ENCODE peak calls at places on chromosomes 2 and 18, in seven cellular contexts. T, C, Y, B, O, K and U are unnamed samples. For H3K4me1, the result is how much of the 10 kb centered on the place peaks cover.

GRCh38 chr2:233565685-233566140 is 869 bp downstream of the USP40 start:
- DNase-seq in T (no peak), C (no peak), Y (no peak), B (no peak), O (no peak), K (no peak), U (no peak)

GRCh38 chr2:84924173-84925106 is 19.0 kb downstream of the TMSB10 start:
- DNase-seq in T (peak), C (peak), Y (no peak), B (no peak), O (peak), K (peak), U (peak)

GRCh38 chr18:519019-519879 is 18.7 kb upstream of the COLEC12 start:
- DNase-seq in T (peak), C (no peak), Y (no peak), B (no peak), O (peak), K (peak), U (no peak)

GRCh38 chr2:168773719-168774521 is 28.5 kb upstream of the NOSTRIN start:
- DNase-seq in T (peak), C (peak), Y (peak), B (peak), O (peak), K (no peak), U (no peak)

GRCh38 chr2:177262137-177262536 is 2.4 kb downstream of the NFE2L2 start:
- DNase-seq in T (no peak), C (no peak), Y (no peak), B (no peak), O (no peak), K (no peak), U (no peak)

GRCh38 chr2:112343827-112344585 is 68.6 kb downstream of the ZC3H6 start:
- DNase-seq in T (no peak), C (no peak), Y (no peak), B (no peak), O (no peak), K (no peak), U (no peak)

GRCh38 chr2:232480201-232481190 is 7.1 kb downstream of the ECEL1 start:
- DNase-seq in T (no peak), C (no peak), Y (no peak), B (no peak), O (peak), K (peak), U (peak)

GRCh38 chr2:39736593-39736992 is 42.5 kb downstream of the THUMPD2 start:
- DNase-seq in T (no peak), C (no peak), Y (no peak), B (no peak), O (no peak), K (no peak), U (no peak)

GRCh38 chr2:58240595-58240937 is 559 bp downstream of the FANCL start:
- DNase-seq in T (no peak), C (no peak), Y (peak), B (no peak), O (no peak), K (no peak), U (no peak)

GRCh38 chr2:241943961-241944575 is 74.5 kb downstream of the RTP5 start:
- DNase-seq in T (no peak), C (no peak), Y (no peak), B (no peak), O (no peak), K (no peak), U (peak)

GRCh38 chr2:233538741-233539140 is 27.8 kb downstream of the USP40 start:
- DNase-seq in T (no peak), C (no peak), Y (no peak), B (no peak), O (no peak), K (no peak), U (no peak)

GRCh38 chr2:59888015-59888414 is 665.4 kb downstream of the BCL11A start:
- DNase-seq in T (no peak), C (no peak), Y (no peak), B (no peak), O (no peak), K (no peak), U (no peak)

GRCh38 chr2:143263045-143263625 is 133.9 kb downstream of the ARHGAP15 start:
- DNase-seq in T (no peak), C (peak), Y (no peak), B (no peak), O (no peak), K (no peak), U (no peak)

GRCh38 chr2:99660616-99661416 is 171.0 kb upstream of the REV1 start:
- DNase-seq in T (no peak), C (no peak), Y (no peak), B (no peak), O (no peak), K (no peak), U (no peak)

GRCh38 chr2:102185347-102185746 is 1.5 kb upstream of the IL1RL2 start:
- DNase-seq in T (no peak), C (peak), Y (no peak), B (no peak), O (no peak), K (no peak), U (no peak)

GRCh38 chr2:215527738-215528137 is 91.9 kb upstream of the FN1 start:
- DNase-seq in T (no peak), C (no peak), Y (no peak), B (no peak), O (no peak), K (no peak), U (no peak)

GRCh38 chr2:8159966-8160603 is 521.8 kb upstream of the ID2 start:
- DNase-seq in T (no peak), C (no peak), Y (no peak), B (no peak), O (no peak), K (no peak), U (no peak)

GRCh38 chr2:196171946-196172345 is 568 bp upstream of the STK17B start:
- DNase-seq in T (no peak), C (no peak), Y (no peak), B (peak), O (no peak), K (no peak), U (no peak)

GRCh38 chr2:130920417-130921030 is 83.8 kb downstream of the ARHGEF4 start:
- DNase-seq in T (peak), C (peak), Y (peak), B (peak), O (peak), K (no peak), U (no peak)

GRCh38 chr18:44973282-44973681 is 292.6 kb downstream of the SETBP1 start:
- DNase-seq in T (no peak), C (peak), Y (no peak), B (no peak), O (no peak), K (no peak), U (no peak)

GRCh38 chr2:5020451-5020850 is 671.7 kb upstream of the SOX11 start:
- DNase-seq in T (no peak), C (no peak), Y (peak), B (no peak), O (no peak), K (no peak), U (no peak)

GRCh38 chr2:479505-480161 is 191.7 kb upstream of the ALKAL2 start:
- DNase-seq in T (no peak), C (no peak), Y (no peak), B (no peak), O (no peak), K (no peak), U (no peak)

GRCh38 chr2:239274391-239275001 is 126.3 kb downstream of the HDAC4 start:
- DNase-seq in T (peak), C (peak), Y (peak), B (peak), O (peak), K (peak), U (peak)

GRCh38 chr2:144509548-144510205 is 10.2 kb downstream of the ZEB2 start:
- DNase-seq in T (no peak), C (no peak), Y (no peak), B (no peak), O (no peak), K (no peak), U (no peak)

GRCh38 chr2:144509001-144509545 is 10.8 kb downstream of the ZEB2 start:
- DNase-seq in T (no peak), C (no peak), Y (no peak), B (no peak), O (no peak), K (no peak), U (no peak)

GRCh38 chr2:144511222-144511855 is 8.6 kb downstream of the ZEB2 start:
- DNase-seq in T (no peak), C (no peak), Y (no peak), B (no peak), O (no peak), K (no peak), U (no peak)

GRCh38 chr2:144511945-144512344 is 8.0 kb downstream of the ZEB2 start:
- DNase-seq in T (no peak), C (no peak), Y (no peak), B (no peak), O (no peak), K (no peak), U (no peak)

DNA sequence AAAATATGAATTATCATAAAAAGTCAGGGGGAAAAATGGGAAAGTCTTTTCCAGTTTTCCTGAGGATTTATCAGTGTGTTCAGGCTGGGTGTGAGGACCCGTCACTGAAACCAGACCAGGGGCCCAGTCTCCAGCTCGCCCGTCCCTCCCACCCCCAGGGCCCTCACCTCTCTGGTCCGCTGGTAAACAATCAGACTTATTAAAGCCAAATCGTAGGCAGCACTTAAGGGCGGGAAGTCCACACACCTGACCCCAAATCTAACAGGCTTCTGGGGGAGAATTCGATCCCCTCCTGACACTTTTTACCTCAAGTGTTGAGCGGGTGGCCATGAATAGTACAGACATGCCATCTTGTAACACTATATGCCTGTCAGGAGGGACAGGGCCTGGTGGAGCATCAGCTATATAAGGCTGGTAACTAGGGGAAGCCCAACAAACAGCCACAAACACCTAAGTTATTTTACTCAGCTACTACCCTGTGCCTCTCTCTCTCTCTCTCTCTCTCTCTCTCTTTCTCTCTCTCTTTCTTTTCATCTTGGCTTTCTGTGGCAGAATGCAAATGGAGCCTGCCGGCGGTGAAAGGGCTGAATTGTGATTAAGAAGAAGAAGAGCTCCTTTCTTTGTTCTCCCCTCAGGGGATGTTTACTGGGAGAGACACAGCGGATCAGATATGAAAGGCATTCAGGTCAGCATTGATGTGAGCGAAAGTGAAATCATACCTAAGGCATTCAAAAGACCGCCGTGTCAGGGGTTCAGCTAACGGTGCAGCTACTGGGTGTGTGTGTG is 9.5 kb downstream of the ZEB2 start:
- DNase-seq in T (no peak), C (no peak), Y (no peak), B (no peak), O (no peak), K (no peak), U (no peak)
- H3K4me1 ChIP-seq in T (under half), C (under half), Y (half or more), B (under half), O (under half), K (under half), U (under half)

GRCh38 chr2:70248145-70248809 is at the start of gene TIA1:
- DNase-seq in T (peak), C (peak), Y (peak), B (peak), O (peak), K (peak), U (peak)
- TF ChIP-seq EP300 in T (no peak), C (no peak), Y (no peak), B (peak), O (no peak), K (no peak), U (no peak)

DNA sequence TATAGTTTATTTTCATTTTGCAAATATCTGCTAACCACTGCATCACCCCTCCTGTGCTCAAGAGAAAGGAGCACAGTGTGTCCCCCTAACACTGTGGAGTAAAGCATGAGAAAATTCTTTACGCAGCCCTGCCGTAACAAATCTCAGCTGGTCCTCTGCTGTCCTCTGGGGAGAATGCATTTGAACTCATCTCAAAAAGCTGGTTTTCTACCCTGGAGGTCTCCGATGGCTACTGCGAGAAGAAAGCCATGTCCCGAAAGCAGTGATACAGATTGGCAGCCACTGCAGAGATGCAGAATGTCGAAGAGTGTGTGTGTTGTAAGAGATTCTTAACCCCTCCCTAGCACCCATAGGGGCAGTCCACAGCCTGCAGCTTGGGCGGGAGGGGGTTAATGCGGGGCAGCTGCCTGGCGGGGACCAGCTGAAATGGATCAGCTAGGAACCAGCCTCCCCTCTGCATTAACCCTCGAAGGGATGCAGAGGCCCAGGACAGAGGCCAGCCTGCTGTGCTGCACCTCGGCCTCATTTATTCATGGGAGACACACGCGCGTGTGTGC is 236.0 kb downstream of the ZNF516 start:
- DNase-seq in T (no peak), C (no peak), Y (no peak), B (no peak), O (peak), K (no peak), U (no peak)
- TF ChIP-seq CTCF in T (no peak), C (no peak), Y (no peak), B (no peak), O (peak), K (no peak), U (no peak)

GRCh38 chr2:207934720-207935119 is 90.6 kb downstream of the PLEKHM3 start:
- DNase-seq in T (no peak), C (no peak), Y (no peak), B (no peak), O (no peak), K (no peak), U (no peak)

GRCh38 chr2:207935121-207935990 is 90.0 kb downstream of the PLEKHM3 start:
- DNase-seq in T (no peak), C (no peak), Y (no peak), B (no peak), O (no peak), K (no peak), U (no peak)

GRCh38 chr2:207936380-207936779 is 88.9 kb downstream of the PLEKHM3 start:
- DNase-seq in T (no peak), C (no peak), Y (no peak), B (no peak), O (no peak), K (no peak), U (no peak)

GRCh38 chr2:207937253-207937652 is 88.1 kb downstream of the PLEKHM3 start:
- DNase-seq in T (no peak), C (no peak), Y (no peak), B (no peak), O (no peak), K (no peak), U (no peak)

GRCh38 chr2:207935991-207936370 is 89.3 kb downstream of the PLEKHM3 start:
- DNase-seq in T (no peak), C (no peak), Y (no peak), B (no peak), O (no peak), K (no peak), U (no peak)
- H3K4me1 ChIP-seq in T (under half), C (under half), Y (under half), B (under half), O (under half), K (under half), U (under half)

GRCh38 chr2:139369423-139370409 is 589.5 kb upstream of the NXPH2 start:
- DNase-seq in T (no peak), C (no peak), Y (no peak), B (no peak), O (no peak), K (no peak), U (no peak)
- TF ChIP-seq EP300 in T (no peak), C (no peak), Y (no peak), B (no peak), O (no peak), K (no peak), U (no peak)

DNA sequence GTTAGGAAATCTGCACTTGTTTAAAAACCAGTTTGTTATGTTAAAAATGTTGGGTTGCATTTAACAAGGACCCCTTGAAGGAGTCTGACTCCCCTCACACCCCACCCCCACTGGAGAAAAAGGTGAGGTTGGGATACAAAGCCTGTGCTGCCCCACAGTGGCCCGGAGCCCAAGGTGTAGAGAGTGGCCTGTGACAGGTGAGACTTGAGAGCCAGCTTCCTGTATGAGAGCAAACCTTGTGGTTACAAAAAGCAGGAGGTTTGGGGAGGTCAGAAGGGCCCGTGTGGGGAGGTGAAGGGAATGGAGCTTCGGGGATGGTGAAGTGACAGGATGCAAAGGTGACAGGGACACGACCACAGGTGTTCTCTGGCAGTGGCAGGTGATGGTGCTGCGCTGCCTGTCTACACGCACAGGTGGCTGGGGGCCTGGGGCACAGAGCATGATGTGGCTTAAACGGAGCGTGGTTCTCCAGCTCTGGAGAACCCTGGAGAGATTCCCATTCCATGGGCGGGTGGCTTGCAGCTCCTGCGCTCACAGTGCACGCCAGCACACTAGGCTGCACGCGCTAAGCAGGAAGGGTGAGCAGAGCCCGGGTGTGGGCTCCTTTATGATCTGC is 29.0 kb downstream of the IMPA2 start:
- DNase-seq in T (peak), C (no peak), Y (no peak), B (no peak), O (peak), K (no peak), U (no peak)
- TF ChIP-seq CTCF in T (no peak), C (no peak), Y (no peak), B (no peak), O (no peak), K (no peak), U (no peak)

GRCh38 chr18:24063121-24063731 is 48.7 kb downstream of the TTC39C start:
- DNase-seq in T (no peak), C (no peak), Y (no peak), B (no peak), O (no peak), K (no peak), U (no peak)
- H3K4me1 ChIP-seq in T (under half), C (under half), Y (under half), B (under half), O (under half), K (under half), U (under half)